ENCODE peak calls at places on chromosomes 4 and X, in seven cellular contexts. F, T, Q, I, K, Z and Y are unnamed samples.

GRCh38 chr4:182310316-182310715 is 67.1 kb downstream of the TENM3 start:
- DNase-seq in T (no peak), Q (no peak), Z (no peak), K (no peak), F (no peak), I (no peak), Y (no peak)

GRCh38 chrX:149453911-149454820 is 50.9 kb downstream of the IDS start:
- DNase-seq in K (no peak), F (no peak), T (no peak), Z (no peak), Q (peak; percentile 48), I (no peak), Y (no peak)

GRCh38 chr4:123393696-123394095 is 2.9 kb upstream of the SPRY1 start:
- DNase-seq in Z (no peak), F (no peak), I (no peak), Q (no peak), T (no peak), K (no peak), Y (no peak)

GRCh38 chr4:82217986-82218715 is 155.6 kb downstream of the HNRNPD start:
- DNase-seq in Z (no peak), F (no peak), K (no peak), Q (peak; percentile 3), T (no peak), I (no peak), Y (no peak)

GRCh38 chr4:138938371-138938699 is 77.2 kb upstream of the NOCT start:
- DNase-seq in T (no peak), K (no peak), Q (peak; percentile 32), F (peak; percentile 55), I (no peak), Z (no peak), Y (no peak)

GRCh38 chrX:154815274-154815818 is 10.1 kb upstream of the MPP1 start:
- DNase-seq in I (no peak), T (no peak), K (no peak), Z (no peak), Q (no peak), F (peak; percentile 48), Y (no peak)

GRCh38 chr4:126364290-126364978 is 1049.7 kb downstream of the FAT4 start:
- DNase-seq in Q (peak; percentile 17), K (no peak), T (no peak), F (peak; percentile 1), Z (no peak), I (no peak), Y (no peak)

GRCh38 chr4:163701915-163702314 is 207.4 kb downstream of the TMA16 start:
- DNase-seq in F (peak; percentile 83), I (no peak), K (no peak), Z (no peak), Q (no peak), T (no peak), Y (no peak)

GRCh38 chrX:107117993-107118321 is 665 bp downstream of the RBM41 start:
- DNase-seq in K (no peak), I (no peak), F (peak; percentile 1), Z (no peak), T (no peak), Q (no peak), Y (no peak)

GRCh38 chr4:183177001-183177400 is 77.9 kb downstream of the WWC2 start:
- DNase-seq in Q (no peak), F (no peak), I (no peak), K (no peak), Z (no peak), T (no peak), Y (no peak)

GRCh38 chr4:124525524-124525923 is 187.0 kb downstream of the ANKRD50 start:
- DNase-seq in K (no peak), T (no peak), F (no peak), I (no peak), Z (no peak), Q (no peak), Y (no peak)

GRCh38 chr4:99815597-99816011 is 1.0 kb upstream of the DAPP1 start:
- DNase-seq in T (no peak), Z (no peak), K (no peak), I (no peak), Q (no peak), F (no peak), Y (no peak)

GRCh38 chr4:84151574-84151973 is 347.5 kb downstream of the NKX6-1 start:
- DNase-seq in K (no peak), I (no peak), F (no peak), Z (no peak), Q (no peak), T (no peak), Y (no peak)

GRCh38 chrX:12210196-12210815 is 72.0 kb downstream of the FRMPD4 start:
- DNase-seq in F (peak; percentile 73), K (no peak), T (no peak), Q (peak; percentile 54), I (no peak), Z (no peak), Y (no peak)

GRCh38 chr4:86043755-86044592 is 315.9 kb downstream of the MAPK10 start:
- DNase-seq in I (peak; percentile 31), Q (peak; percentile 30), Z (no peak), F (peak; percentile 63), T (no peak), K (no peak), Y (no peak)